ENCODE peak calls at places on chromosomes 2 and 18, in ten cellular contexts. B is endodermal cell, R is cardiac fibroblast, S is HCT116, P is fibroblast of the aortic adventitia, H is WTC11, N is GM13977, U is A549, J is endothelial cell, F is lower lobe of right lung. W is an unnamed sample.

GRCh38 chr2:239692348-239692747 is 291.5 kb upstream of the HDAC4 start:
- DNase-seq in B (peak; percentile 46), R (no peak), S (no peak), P (no peak), H (no peak), N (no peak), U (no peak), J (no peak), F (no peak), W (no peak)

GRCh38 chr2:108407864-108408729 is 30.3 kb downstream of the SULT1C4 start:
- DNase-seq in B (no peak), R (no peak), S (no peak), P (no peak), H (no peak), N (peak; percentile 25), U (no peak), J (no peak), F (no peak), W (no peak)

GRCh38 chr2:43848174-43848573 is 9.4 kb downstream of the ABCG8 start:
- DNase-seq in B (peak; percentile 24), R (no peak), S (peak; percentile 33), P (no peak), H (no peak), N (peak; percentile 12), U (peak; percentile 66), J (no peak), F (no peak), W (no peak)

GRCh38 chr2:96839288-96839874 is 4.4 kb downstream of the ANKRD23 start:
- DNase-seq in B (peak; percentile 71), R (no peak), S (no peak), P (no peak), H (no peak), N (no peak), U (no peak), J (no peak), F (peak; percentile 85), W (peak; percentile 73)

GRCh38 chr2:98127229-98127989 is 40.4 kb downstream of the VWA3B start:
- DNase-seq in B (no peak), R (no peak), S (no peak), P (no peak), H (no peak), N (no peak), U (no peak), J (no peak), F (no peak), W (no peak)

GRCh38 chr2:238444242-238444641 is 17.5 kb downstream of the ASB1 start:
- DNase-seq in B (no peak), R (no peak), S (no peak), P (no peak), H (no peak), N (no peak), U (no peak), J (no peak), F (no peak), W (no peak)

GRCh38 chr18:61992285-61992684 is 99.5 kb upstream of the RNF152 start:
- DNase-seq in B (no peak), R (peak; percentile 95), S (peak; percentile 35), P (peak; percentile 85), H (no peak), N (no peak), U (no peak), J (no peak), F (no peak), W (no peak)

GRCh38 chr2:108623616-108624015 is 89.3 kb downstream of the LIMS1 start:
- DNase-seq in B (no peak), R (no peak), S (no peak), P (peak; percentile 77), H (no peak), N (no peak), U (no peak), J (no peak), F (no peak), W (no peak)

GRCh38 chr2:171327043-171327496 is 106.7 kb downstream of the METTL8 start:
- DNase-seq in B (peak; percentile 68), R (no peak), S (no peak), P (no peak), H (no peak), N (no peak), U (no peak), J (no peak), F (no peak), W (no peak)

GRCh38 chr2:239027431-239028252 is 179.8 kb downstream of the TWIST2 start:
- DNase-seq in B (no peak), R (no peak), S (no peak), P (no peak), H (no peak), N (no peak), U (no peak), J (no peak), F (peak; percentile 44), W (no peak)

GRCh38 chr2:203646961-203647360 is 59.5 kb upstream of the CD28 start:
- DNase-seq in B (no peak), R (no peak), S (no peak), P (no peak), H (no peak), N (no peak), U (no peak), J (no peak), F (no peak), W (no peak)

GRCh38 chr2:177553176-177553909 is 160.8 kb downstream of the AGPS start:
- DNase-seq in B (no peak), R (peak; percentile 45), S (no peak), P (no peak), H (no peak), N (no peak), U (no peak), J (no peak), F (no peak), W (no peak)

GRCh38 chr18:75137346-75137877 is 71.5 kb downstream of the PTGR3 start:
- DNase-seq in B (no peak), R (no peak), S (no peak), P (no peak), H (no peak), N (no peak), U (no peak), J (no peak), F (no peak), W (no peak)

GRCh38 chr18:44715245-44715644 is 34.6 kb downstream of the SETBP1 start:
- DNase-seq in B (no peak), R (peak; percentile 53), S (no peak), P (peak; percentile 83), H (no peak), N (no peak), U (no peak), J (no peak), F (no peak), W (no peak)

GRCh38 chr18:8616026-8616401 is 6.8 kb downstream of the RAB12 start:
- DNase-seq in B (no peak), R (no peak), S (no peak), P (no peak), H (no peak), N (no peak), U (no peak), J (no peak), F (no peak), W (no peak)

GRCh38 chr2:62197609-62198236 is 1.8 kb downstream of the B3GNT2 start:
- DNase-seq in B (peak; percentile 81), R (no peak), S (no peak), P (peak; percentile 41), H (peak; percentile 57), N (no peak), U (no peak), J (peak; percentile 54), F (peak; percentile 75), W (no peak)

GRCh38 chr2:118505436-118505835 is 342.0 kb downstream of the EN1 start:
- DNase-seq in B (no peak), R (no peak), S (no peak), P (no peak), H (no peak), N (no peak), U (no peak), J (no peak), F (no peak), W (no peak)

GRCh38 chr18:45481846-45482245 is 133.4 kb upstream of the SLC14A2 start:
- DNase-seq in B (no peak), R (no peak), S (no peak), P (peak; percentile 53), H (no peak), N (no peak), U (no peak), J (no peak), F (no peak), W (no peak)

GRCh38 chr2:65638438-65638837 is 206.0 kb upstream of the SPRED2 start:
- DNase-seq in B (peak; percentile 61), R (peak; percentile 18), S (no peak), P (no peak), H (no peak), N (no peak), U (no peak), J (no peak), F (no peak), W (no peak)
- TF ChIP-seq CTCF in B (peak; percentile 73), R (no peak), S (peak; percentile 60), P (no peak), H (no peak), N (no peak), U (peak; percentile 11), J (peak; percentile 49), F (no peak), W (no peak)

DNA sequence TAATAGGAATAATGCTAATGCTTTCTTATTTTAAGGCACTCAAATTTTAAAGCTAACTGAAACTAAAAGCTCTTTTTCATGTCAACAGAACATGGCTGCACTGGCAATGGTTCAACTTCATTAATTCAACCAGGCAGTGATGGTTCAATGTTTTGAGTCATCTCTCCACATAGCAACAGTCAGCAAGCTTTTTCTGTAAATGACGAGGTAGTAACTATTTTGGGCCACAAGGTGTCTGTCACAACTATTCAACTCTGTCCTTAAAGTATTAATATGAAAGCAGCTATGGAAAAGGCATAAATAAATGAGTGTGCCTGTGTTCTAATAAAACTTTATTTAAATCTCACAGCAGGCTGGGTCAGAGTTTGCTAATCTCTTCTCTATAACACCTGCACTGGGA is 1425.6 kb upstream of the PIK3C3 start:
- DNase-seq in B (no peak), R (peak; percentile 46), S (no peak), P (no peak), H (no peak), N (no peak), U (no peak), J (no peak), F (no peak), W (no peak)
- TF ChIP-seq CTCF in B (peak; percentile 71), R (peak; percentile 20), S (no peak), P (no peak), H (peak; percentile 20), N (no peak), U (no peak), J (peak; percentile 73), F (no peak), W (no peak)

GRCh38 chr2:142868281-142868762 is 9.1 kb upstream of the KYNU start:
- DNase-seq in B (no peak), R (peak; percentile 38), S (no peak), P (peak; percentile 42), H (no peak), N (no peak), U (peak; percentile 94), J (no peak), F (peak; percentile 83), W (peak; percentile 28)
- TF ChIP-seq CTCF in B (no peak), R (no peak), S (no peak), P (no peak), H (no peak), N (no peak), U (no peak), J (no peak), F (no peak), W (no peak)

DNA sequence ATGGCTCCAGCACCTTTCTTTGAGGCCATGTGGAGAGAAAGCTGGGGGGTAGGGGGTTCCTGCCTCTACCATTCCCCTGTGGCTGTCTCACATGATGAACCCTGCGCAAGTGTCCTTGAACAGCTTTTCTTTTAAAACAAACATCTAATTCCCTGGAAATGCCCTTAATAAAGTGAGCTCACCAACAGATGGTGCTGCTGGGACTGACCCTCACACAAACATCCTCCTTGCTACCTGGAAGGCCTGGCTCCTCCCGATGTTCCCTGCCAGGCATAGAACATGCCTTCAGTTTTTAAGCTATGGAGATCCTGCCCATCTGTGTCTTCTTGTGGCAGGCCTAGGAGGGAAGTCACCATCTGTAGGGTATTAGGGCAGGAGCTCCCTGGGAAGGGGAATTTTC is 60.7 kb upstream of the GATA6 start:
- DNase-seq in B (peak; percentile 78), R (no peak), S (peak; percentile 7), P (peak; percentile 4), H (peak; percentile 21), N (no peak), U (peak; percentile 32), J (no peak), F (no peak), W (no peak)
- TF ChIP-seq CTCF in B (peak; percentile 70), R (no peak), S (peak; percentile 35), P (peak; percentile 9), H (no peak), N (no peak), U (no peak), J (no peak), F (no peak), W (no peak)

W was measured in activated B cell treated with CpG ODN at 0.5 μM for 24 hours.